ENCODE peak calls at places on chromosomes 7 and 10, in seven cellular contexts. R, Z, K, V, L, D and E are unnamed samples.

GRCh38 chr10:17046989-17047388 is 82.6 kb downstream of the CUBN start:
- DNase-seq in K (no peak), Z (no peak), L (no peak), D (no peak), R (no peak), V (no peak), E (no peak)

GRCh38 chr7:8389898-8390642 is 43.3 kb upstream of the NXPH1 start:
- DNase-seq in R (peak), V (peak), D (no peak), L (peak), Z (no peak), K (peak), E (no peak)

GRCh38 chr10:60142736-60143135 is 236.4 kb upstream of the CCDC6 start:
- DNase-seq in D (no peak), K (no peak), R (no peak), L (no peak), Z (no peak), V (no peak), E (no peak)

GRCh38 chr10:29712108-29712507 is 77.3 kb upstream of the SVIL start:
- DNase-seq in L (no peak), D (no peak), K (no peak), Z (no peak), V (no peak), R (no peak), E (peak)

GRCh38 chr7:105387621-105388372 is 924 bp downstream of the SRPK2 start:
- DNase-seq in L (peak), R (peak), D (no peak), K (peak), V (peak), Z (no peak), E (peak)

GRCh38 chr10:51789903-51790302 is 90.5 kb upstream of the CSTF2T start:
- DNase-seq in D (no peak), K (no peak), V (no peak), R (no peak), L (no peak), Z (no peak), E (no peak)

GRCh38 chr10:97849491-97850402 is at the start of gene GOLGA7B:
- DNase-seq in V (peak), K (peak), D (no peak), L (peak), Z (peak), R (peak), E (peak)

GRCh38 chr10:71767420-71768035 is 5.8 kb downstream of the VSIR start:
- DNase-seq in K (peak), Z (no peak), D (no peak), R (no peak), L (no peak), V (no peak), E (peak)

GRCh38 chr7:26346611-26347200 is 55.0 kb downstream of the SNX10 start:
- DNase-seq in V (peak), D (no peak), K (peak), Z (no peak), L (no peak), R (peak), E (peak)

GRCh38 chr7:70177166-70177565 is 578.9 kb downstream of the AUTS2 start:
- DNase-seq in R (no peak), Z (no peak), V (no peak), D (no peak), K (peak), L (no peak), E (no peak)

GRCh38 chr10:108412323-108412722 is 1247.8 kb upstream of the SORCS1 start:
- DNase-seq in Z (no peak), K (no peak), V (no peak), L (no peak), D (no peak), R (no peak), E (no peak)

GRCh38 chr10:4638116-4638515 is 187.9 kb upstream of the AKR1E2 start:
- DNase-seq in R (no peak), D (no peak), V (no peak), L (no peak), K (peak), Z (no peak), E (no peak)

GRCh38 chr7:131196808-131197207 is 130.9 kb upstream of the MKLN1 start:
- DNase-seq in V (no peak), L (peak), D (no peak), K (peak), Z (no peak), R (peak), E (no peak)

GRCh38 chr7:33904680-33905388 is 505 bp upstream of the BMPER start:
- DNase-seq in L (peak), V (peak), R (peak), Z (no peak), D (no peak), K (peak), E (peak)

GRCh38 chr10:99172130-99172738 is 63.4 kb downstream of the HPSE2 start:
- DNase-seq in V (peak), Z (no peak), L (peak), D (peak), K (peak), R (peak), E (peak)

GRCh38 chr7:3995187-3995586 is 686.9 kb upstream of the FOXK1 start:
- DNase-seq in K (no peak), D (no peak), R (peak), L (no peak), V (no peak), Z (no peak), E (peak)

GRCh38 chr7:41164440-41164839 is 538.5 kb downstream of the INHBA start:
- DNase-seq in D (no peak), L (no peak), V (no peak), Z (no peak), R (no peak), K (no peak), E (no peak)

GRCh38 chr7:86815556-86815955 is 171.8 kb downstream of the GRM3 start:
- DNase-seq in R (no peak), K (no peak), Z (no peak), L (no peak), V (no peak), D (no peak), E (no peak)